ENCODE peak calls at places on chromosomes 16 and 17, in seven cellular contexts. J is ascending aorta, I is H7, A is left lung, P is SK-N-MC, H is bronchial epithelial cell, G is body of pancreas. S is an unnamed sample. For H3K36me3, the result is how much of the 10 kb centered on the place peaks cover.

GRCh38 chr17:33628500-33629336 is 335.6 kb upstream of the ASIC2 start:
- DNase-seq in P (no peak), G (no peak), J (no peak), A (no peak), H (no peak), I (no peak), S (no peak)

GRCh38 chr17:28471127-28471453 is 2.4 kb upstream of the SLC13A2 start:
- DNase-seq in H (peak), A (no peak), P (no peak), G (no peak), J (peak), I (no peak), S (peak)

GRCh38 chr16:78448658-78449327 is 349.3 kb downstream of the WWOX start:
- DNase-seq in A (no peak), H (no peak), G (no peak), J (no peak), P (no peak), I (peak), S (no peak)

GRCh38 chr16:13289515-13289914 is 388.1 kb downstream of the SHISA9 start:
- DNase-seq in I (no peak), A (no peak), P (no peak), J (no peak), G (no peak), H (peak), S (no peak)

GRCh38 chr17:53039981-53040380 is 782.7 kb upstream of the KIF2B start:
- DNase-seq in I (no peak), G (no peak), A (no peak), J (no peak), P (no peak), H (no peak), S (no peak)

GRCh38 chr17:64163468-64163867 is 33.5 kb upstream of the ERN1 start:
- DNase-seq in G (no peak), I (no peak), J (no peak), H (no peak), P (no peak), A (no peak), S (no peak)

GRCh38 chr17:40316571-40317344 is 7.8 kb downstream of the RARA start:
- DNase-seq in A (peak), J (peak), I (peak), P (no peak), G (peak), H (peak), S (peak)

GRCh38 chr17:72126575-72127486 is 6.0 kb downstream of the SOX9 start:
- DNase-seq in G (peak), J (no peak), P (no peak), H (peak), I (no peak), A (no peak), S (no peak)

GRCh38 chr16:734981-735881 is 5.6 kb downstream of the CIAO3 start:
- DNase-seq in J (no peak), I (peak), A (peak), G (no peak), H (no peak), P (no peak), S (no peak)

GRCh38 chr17:18187226-18187625 is 3.6 kb downstream of the ALKBH5 start:
- DNase-seq in A (peak), G (no peak), P (no peak), J (no peak), I (no peak), H (no peak), S (no peak)

GRCh38 chr16:88662222-88662842 is 559 bp downstream of the MVD start:
- DNase-seq in A (peak), I (peak), G (no peak), J (peak), H (no peak), P (no peak), S (no peak)

DNA sequence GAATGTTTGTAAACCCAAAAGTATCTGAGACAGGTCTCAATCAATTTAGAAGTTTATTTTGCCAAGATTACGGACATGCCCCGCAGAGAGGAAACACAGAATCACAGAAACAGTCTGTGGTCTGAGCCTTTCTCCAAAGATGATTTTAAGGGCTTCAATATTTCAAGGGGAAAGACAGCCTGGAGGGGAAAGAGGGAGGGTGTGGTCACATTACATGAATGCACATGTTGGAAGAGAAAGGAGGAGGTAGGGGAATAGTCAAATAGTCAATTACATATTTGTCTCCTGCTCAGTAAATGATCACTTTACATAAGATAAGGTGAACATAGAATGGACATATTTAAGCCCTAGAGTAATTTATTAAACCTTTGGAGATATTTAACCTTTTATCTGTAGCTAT is 12.3 kb downstream of the UNC45B start:
- DNase-seq in H (peak), P (no peak), J (no peak), I (no peak), G (no peak), A (no peak), S (no peak)
- H3K36me3 ChIP-seq in H (under half), P (under half), J (under half), I (under half), G (under half), A (under half), S (under half)

GRCh38 chr17:41871789-41872188 is 6.6 kb upstream of the KLHL11 start:
- DNase-seq in A (no peak), I (no peak), J (no peak), G (no peak), P (no peak), H (no peak), S (no peak)
- H3K36me3 ChIP-seq in A (half or more), I (half or more), J (half or more), G (under half), P (half or more), H (under half), S (under half)

GRCh38 chr16:1877804-1878203 is 5.8 kb upstream of the MEIOB start:
- DNase-seq in J (no peak), I (no peak), A (no peak), G (no peak), H (no peak), P (no peak), S (no peak)
- H3K36me3 ChIP-seq in J (under half), I (under half), A (under half), G (under half), H (under half), P (under half), S (under half)

GRCh38 chr16:11141409-11142260 is 114.4 kb downstream of the SOCS1 start:
- DNase-seq in P (no peak), H (no peak), J (no peak), G (no peak), I (no peak), A (no peak), S (no peak)

GRCh38 chr16:11140466-11140865 is 115.5 kb downstream of the SOCS1 start:
- DNase-seq in I (no peak), A (no peak), J (no peak), P (no peak), G (no peak), H (no peak), S (no peak)

GRCh38 chr16:11139624-11140375 is 116.2 kb downstream of the SOCS1 start:
- DNase-seq in I (no peak), A (no peak), G (no peak), P (no peak), J (no peak), H (no peak), S (no peak)

GRCh38 chr16:11142261-11142630 is 113.8 kb downstream of the SOCS1 start:
- DNase-seq in A (no peak), P (no peak), J (no peak), I (no peak), H (no peak), G (no peak), S (no peak)

GRCh38 chr16:11140867-11141266 is 115.1 kb downstream of the SOCS1 start:
- DNase-seq in P (no peak), J (no peak), I (no peak), G (no peak), A (no peak), H (no peak), S (no peak)
- H3K36me3 ChIP-seq in P (under half), J (under half), I (under half), G (under half), A (under half), H (under half), S (under half)

DNA sequence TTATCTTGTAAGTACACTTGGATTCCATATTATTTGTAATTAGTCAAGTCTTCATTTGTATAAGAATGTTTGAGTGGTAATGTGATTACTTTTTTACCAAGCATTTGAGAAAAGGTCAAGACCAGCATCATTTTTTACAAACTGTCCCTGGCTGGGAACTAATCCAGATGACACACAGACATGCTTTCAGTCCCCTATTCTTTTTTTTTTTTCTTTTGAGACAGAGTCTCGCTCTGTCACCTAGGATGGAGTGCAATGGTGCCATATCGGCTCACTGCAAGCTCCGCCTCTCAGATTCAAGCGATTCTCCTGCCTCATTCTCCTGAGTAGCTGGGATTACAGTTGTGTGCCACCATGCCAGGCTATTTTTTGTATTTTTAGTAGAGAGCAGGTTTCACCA is 4.5 kb downstream of the DERL2 start:
- DNase-seq in J (no peak), A (no peak), P (no peak), H (no peak), I (no peak), G (no peak), S (no peak)
- H3K36me3 ChIP-seq in J (half or more), A (half or more), P (half or more), H (under half), I (under half), G (under half), S (under half)